ENCODE peak calls at places on chromosomes 7 and 10, in ten cellular contexts. One of them, this sample, is unnamed.

GRCh38 chr7:35390146-35390545 is 136.2 kb upstream of the TBX20 start:
- DNase-seq in AML-193: no peak
- DNase-seq in activated CD8-positive, alpha-beta memory T cell treated with anti-CD3 and anti-CD28 coated beads, Interleukin-2, amount 10 ng/mL, durations not matched to agents 7 days and 5 days: no peak
- DNase-seq in T-cell: no peak
- DNase-seq in PC-9: no peak
- DNase-seq in uterus: no peak
- DNase-seq in mesothelial cell of epicardium: no peak
- DNase-seq in PC-3: peak
- DNase-seq in glomerular endothelial cell: no peak
- DNase-seq in MCF 10A: no peak
- DNase-seq in this sample: no peak

GRCh38 chr10:124465777-124466488 is 4.3 kb downstream of the LHPP start:
- DNase-seq in uterus: no peak
- DNase-seq in AML-193: no peak
- DNase-seq in glomerular endothelial cell: no peak
- DNase-seq in PC-9: no peak
- DNase-seq in activated CD8-positive, alpha-beta memory T cell treated with anti-CD3 and anti-CD28 coated beads, Interleukin-2, amount 10 ng/mL, durations not matched to agents 7 days and 5 days: no peak
- DNase-seq in PC-3: no peak
- DNase-seq in T-cell: no peak
- DNase-seq in MCF 10A: no peak
- DNase-seq in mesothelial cell of epicardium: no peak
- DNase-seq in this sample: no peak

GRCh38 chr7:1742555-1743303 is 72.7 kb downstream of the ELFN1 start:
- DNase-seq in glomerular endothelial cell: no peak
- DNase-seq in PC-9: peak
- DNase-seq in activated CD8-positive, alpha-beta memory T cell treated with anti-CD3 and anti-CD28 coated beads, Interleukin-2, amount 10 ng/mL, durations not matched to agents 7 days and 5 days: peak
- DNase-seq in AML-193: no peak
- DNase-seq in MCF 10A: no peak
- DNase-seq in T-cell: peak
- DNase-seq in mesothelial cell of epicardium: no peak
- DNase-seq in PC-3: peak
- DNase-seq in uterus: peak
- DNase-seq in this sample: no peak

GRCh38 chr10:116444527-116445142 is 17.0 kb downstream of the PNLIPRP3 start:
- DNase-seq in glomerular endothelial cell: no peak
- DNase-seq in PC-9: peak
- DNase-seq in AML-193: no peak
- DNase-seq in T-cell: no peak
- DNase-seq in uterus: no peak
- DNase-seq in PC-3: peak
- DNase-seq in mesothelial cell of epicardium: no peak
- DNase-seq in MCF 10A: peak
- DNase-seq in activated CD8-positive, alpha-beta memory T cell treated with anti-CD3 and anti-CD28 coated beads, Interleukin-2, amount 10 ng/mL, durations not matched to agents 7 days and 5 days: no peak
- DNase-seq in this sample: no peak

GRCh38 chr7:95794917-95795515 is 22.7 kb downstream of the DYNC1I1 start:
- DNase-seq in AML-193: peak
- DNase-seq in uterus: no peak
- DNase-seq in PC-9: no peak
- DNase-seq in mesothelial cell of epicardium: no peak
- DNase-seq in activated CD8-positive, alpha-beta memory T cell treated with anti-CD3 and anti-CD28 coated beads, Interleukin-2, amount 10 ng/mL, durations not matched to agents 7 days and 5 days: no peak
- DNase-seq in MCF 10A: peak
- DNase-seq in PC-3: peak
- DNase-seq in glomerular endothelial cell: peak
- DNase-seq in T-cell: no peak
- DNase-seq in this sample: no peak

GRCh38 chr10:24272374-24272773 is 63.4 kb downstream of the KIAA1217 start:
- DNase-seq in PC-3: no peak
- DNase-seq in AML-193: no peak
- DNase-seq in activated CD8-positive, alpha-beta memory T cell treated with anti-CD3 and anti-CD28 coated beads, Interleukin-2, amount 10 ng/mL, durations not matched to agents 7 days and 5 days: no peak
- DNase-seq in MCF 10A: no peak
- DNase-seq in mesothelial cell of epicardium: no peak
- DNase-seq in glomerular endothelial cell: no peak
- DNase-seq in T-cell: no peak
- DNase-seq in PC-9: no peak
- DNase-seq in uterus: no peak
- DNase-seq in this sample: no peak

GRCh38 chr10:76082956-76083355 is 651.5 kb downstream of the LRMDA start:
- DNase-seq in MCF 10A: peak
- DNase-seq in activated CD8-positive, alpha-beta memory T cell treated with anti-CD3 and anti-CD28 coated beads, Interleukin-2, amount 10 ng/mL, durations not matched to agents 7 days and 5 days: no peak
- DNase-seq in glomerular endothelial cell: no peak
- DNase-seq in uterus: no peak
- DNase-seq in PC-3: peak
- DNase-seq in mesothelial cell of epicardium: no peak
- DNase-seq in T-cell: no peak
- DNase-seq in AML-193: no peak
- DNase-seq in PC-9: no peak
- DNase-seq in this sample: no peak

GRCh38 chr7:94170836-94171235 is 166.7 kb upstream of the BET1 start:
- DNase-seq in PC-9: no peak
- DNase-seq in AML-193: no peak
- DNase-seq in MCF 10A: no peak
- DNase-seq in uterus: no peak
- DNase-seq in activated CD8-positive, alpha-beta memory T cell treated with anti-CD3 and anti-CD28 coated beads, Interleukin-2, amount 10 ng/mL, durations not matched to agents 7 days and 5 days: no peak
- DNase-seq in glomerular endothelial cell: no peak
- DNase-seq in T-cell: no peak
- DNase-seq in mesothelial cell of epicardium: no peak
- DNase-seq in PC-3: no peak
- DNase-seq in this sample: no peak

GRCh38 chr10:35341521-35341920 is 5.2 kb downstream of the CCNY start:
- DNase-seq in T-cell: no peak
- DNase-seq in AML-193: no peak
- DNase-seq in activated CD8-positive, alpha-beta memory T cell treated with anti-CD3 and anti-CD28 coated beads, Interleukin-2, amount 10 ng/mL, durations not matched to agents 7 days and 5 days: no peak
- DNase-seq in PC-3: no peak
- DNase-seq in uterus: no peak
- DNase-seq in mesothelial cell of epicardium: no peak
- DNase-seq in glomerular endothelial cell: no peak
- DNase-seq in MCF 10A: no peak
- DNase-seq in PC-9: no peak
- DNase-seq in this sample: no peak

GRCh38 chr10:125549656-125550055 is 133.3 kb downstream of the TEX36 start:
- DNase-seq in mesothelial cell of epicardium: no peak
- DNase-seq in MCF 10A: no peak
- DNase-seq in AML-193: no peak
- DNase-seq in PC-9: no peak
- DNase-seq in PC-3: no peak
- DNase-seq in T-cell: no peak
- DNase-seq in activated CD8-positive, alpha-beta memory T cell treated with anti-CD3 and anti-CD28 coated beads, Interleukin-2, amount 10 ng/mL, durations not matched to agents 7 days and 5 days: no peak
- DNase-seq in uterus: no peak
- DNase-seq in glomerular endothelial cell: no peak
- DNase-seq in this sample: no peak

GRCh38 chr10:132508497-132509443 is 28.8 kb upstream of the INPP5A start:
- DNase-seq in T-cell: no peak
- DNase-seq in AML-193: no peak
- DNase-seq in MCF 10A: no peak
- DNase-seq in uterus: peak
- DNase-seq in glomerular endothelial cell: no peak
- DNase-seq in activated CD8-positive, alpha-beta memory T cell treated with anti-CD3 and anti-CD28 coated beads, Interleukin-2, amount 10 ng/mL, durations not matched to agents 7 days and 5 days: no peak
- DNase-seq in PC-3: no peak
- DNase-seq in PC-9: no peak
- DNase-seq in mesothelial cell of epicardium: no peak
- DNase-seq in this sample: no peak

GRCh38 chr10:77856566-77856965 is 70.0 kb downstream of the DLG5 start:
- DNase-seq in activated CD8-positive, alpha-beta memory T cell treated with anti-CD3 and anti-CD28 coated beads, Interleukin-2, amount 10 ng/mL, durations not matched to agents 7 days and 5 days: no peak
- DNase-seq in AML-193: no peak
- DNase-seq in PC-3: no peak
- DNase-seq in mesothelial cell of epicardium: no peak
- DNase-seq in uterus: no peak
- DNase-seq in MCF 10A: no peak
- DNase-seq in T-cell: no peak
- DNase-seq in PC-9: no peak
- DNase-seq in glomerular endothelial cell: no peak
- DNase-seq in this sample: no peak

GRCh38 chr10:98272690-98273453 is 4.9 kb upstream of the LOXL4 start:
- DNase-seq in PC-3: no peak
- DNase-seq in glomerular endothelial cell: no peak
- DNase-seq in MCF 10A: no peak
- DNase-seq in AML-193: no peak
- DNase-seq in PC-9: no peak
- DNase-seq in activated CD8-positive, alpha-beta memory T cell treated with anti-CD3 and anti-CD28 coated beads, Interleukin-2, amount 10 ng/mL, durations not matched to agents 7 days and 5 days: no peak
- DNase-seq in T-cell: no peak
- DNase-seq in uterus: peak
- DNase-seq in mesothelial cell of epicardium: no peak
- DNase-seq in this sample: no peak

GRCh38 chr10:77899080-77899477 is 27.5 kb downstream of the DLG5 start:
- DNase-seq in glomerular endothelial cell: no peak
- DNase-seq in PC-9: peak
- DNase-seq in activated CD8-positive, alpha-beta memory T cell treated with anti-CD3 and anti-CD28 coated beads, Interleukin-2, amount 10 ng/mL, durations not matched to agents 7 days and 5 days: no peak
- DNase-seq in T-cell: no peak
- DNase-seq in AML-193: no peak
- DNase-seq in uterus: no peak
- DNase-seq in PC-3: peak
- DNase-seq in mesothelial cell of epicardium: no peak
- DNase-seq in MCF 10A: peak
- DNase-seq in this sample: no peak

GRCh38 chr7:119703895-119704294 is 569.1 kb upstream of the KCND2 start:
- DNase-seq in uterus: no peak
- DNase-seq in PC-3: no peak
- DNase-seq in MCF 10A: no peak
- DNase-seq in mesothelial cell of epicardium: no peak
- DNase-seq in activated CD8-positive, alpha-beta memory T cell treated with anti-CD3 and anti-CD28 coated beads, Interleukin-2, amount 10 ng/mL, durations not matched to agents 7 days and 5 days: no peak
- DNase-seq in AML-193: no peak
- DNase-seq in glomerular endothelial cell: no peak
- DNase-seq in PC-9: no peak
- DNase-seq in T-cell: no peak
- DNase-seq in this sample: no peak

GRCh38 chr7:27723086-27723485 is 16.9 kb upstream of the TAX1BP1 start:
- DNase-seq in T-cell: no peak
- DNase-seq in PC-3: peak
- DNase-seq in PC-9: no peak
- DNase-seq in glomerular endothelial cell: no peak
- DNase-seq in AML-193: no peak
- DNase-seq in activated CD8-positive, alpha-beta memory T cell treated with anti-CD3 and anti-CD28 coated beads, Interleukin-2, amount 10 ng/mL, durations not matched to agents 7 days and 5 days: no peak
- DNase-seq in uterus: no peak
- DNase-seq in MCF 10A: peak
- DNase-seq in mesothelial cell of epicardium: no peak
- DNase-seq in this sample: no peak

GRCh38 chr7:28725911-28726310 is 232.2 kb downstream of the TRIL start:
- DNase-seq in glomerular endothelial cell: no peak
- DNase-seq in PC-9: no peak
- DNase-seq in activated CD8-positive, alpha-beta memory T cell treated with anti-CD3 and anti-CD28 coated beads, Interleukin-2, amount 10 ng/mL, durations not matched to agents 7 days and 5 days: no peak
- DNase-seq in T-cell: no peak
- DNase-seq in MCF 10A: no peak
- DNase-seq in mesothelial cell of epicardium: no peak
- DNase-seq in uterus: no peak
- DNase-seq in AML-193: no peak
- DNase-seq in PC-3: peak
- DNase-seq in this sample: no peak

GRCh38 chr7:99099499-99100077 is 44.3 kb downstream of the SMURF1 start:
- DNase-seq in activated CD8-positive, alpha-beta memory T cell treated with anti-CD3 and anti-CD28 coated beads, Interleukin-2, amount 10 ng/mL, durations not matched to agents 7 days and 5 days: no peak
- DNase-seq in T-cell: no peak
- DNase-seq in uterus: no peak
- DNase-seq in PC-9: no peak
- DNase-seq in MCF 10A: no peak
- DNase-seq in AML-193: no peak
- DNase-seq in mesothelial cell of epicardium: no peak
- DNase-seq in PC-3: no peak
- DNase-seq in glomerular endothelial cell: no peak
- DNase-seq in this sample: no peak

GRCh38 chr7:23055582-23056178 is 41.8 kb upstream of the HYCC1 start:
- DNase-seq in activated CD8-positive, alpha-beta memory T cell treated with anti-CD3 and anti-CD28 coated beads, Interleukin-2, amount 10 ng/mL, durations not matched to agents 7 days and 5 days: peak
- DNase-seq in PC-9: peak
- DNase-seq in PC-3: peak
- DNase-seq in glomerular endothelial cell: peak
- DNase-seq in uterus: peak
- DNase-seq in mesothelial cell of epicardium: no peak
- DNase-seq in MCF 10A: peak
- DNase-seq in AML-193: peak
- DNase-seq in T-cell: peak
- DNase-seq in this sample: peak

GRCh38 chr7:122884186-122884585 is 2.1 kb downstream of the CADPS2 start:
- DNase-seq in uterus: no peak
- DNase-seq in MCF 10A: peak
- DNase-seq in PC-3: peak
- DNase-seq in T-cell: no peak
- DNase-seq in glomerular endothelial cell: no peak
- DNase-seq in activated CD8-positive, alpha-beta memory T cell treated with anti-CD3 and anti-CD28 coated beads, Interleukin-2, amount 10 ng/mL, durations not matched to agents 7 days and 5 days: no peak
- DNase-seq in AML-193: no peak
- DNase-seq in mesothelial cell of epicardium: no peak
- DNase-seq in PC-9: no peak
- DNase-seq in this sample: no peak

GRCh38 chr10:78853864-78854263 is 214.9 kb upstream of the ZMIZ1 start:
- DNase-seq in MCF 10A: peak
- DNase-seq in PC-3: no peak
- DNase-seq in activated CD8-positive, alpha-beta memory T cell treated with anti-CD3 and anti-CD28 coated beads, Interleukin-2, amount 10 ng/mL, durations not matched to agents 7 days and 5 days: no peak
- DNase-seq in glomerular endothelial cell: no peak
- DNase-seq in uterus: no peak
- DNase-seq in T-cell: no peak
- DNase-seq in AML-193: no peak
- DNase-seq in PC-9: no peak
- DNase-seq in mesothelial cell of epicardium: no peak
- DNase-seq in this sample: no peak